ENCODE peak calls at places on chromosomes 4 and X, in nine cellular contexts. One of them, this sample, is unnamed.

GRCh38 chr4:13329340-13329850 is 154.7 kb downstream of the RAB28 start:
- DNase-seq in OCI-LY7: no peak
- DNase-seq in Karpas-422: no peak
- DNase-seq in colonic mucosa: no peak
- DNase-seq in endodermal cell: no peak
- DNase-seq in spleen: no peak
- DNase-seq in heart right ventricle: no peak
- DNase-seq in BJ: no peak
- DNase-seq in astrocyte: no peak
- DNase-seq in this sample: no peak

GRCh38 chr4:100206850-100207249 is 16.6 kb upstream of the DDIT4L start:
- DNase-seq in OCI-LY7: no peak
- DNase-seq in Karpas-422: no peak
- DNase-seq in colonic mucosa: no peak
- DNase-seq in endodermal cell: no peak
- DNase-seq in spleen: no peak
- DNase-seq in heart right ventricle: no peak
- DNase-seq in BJ: no peak
- DNase-seq in astrocyte: no peak
- DNase-seq in this sample: no peak

GRCh38 chr4:133921280-133922195 is 280.1 kb downstream of the PABPC4L start:
- DNase-seq in OCI-LY7: no peak
- DNase-seq in Karpas-422: peak
- DNase-seq in colonic mucosa: no peak
- DNase-seq in endodermal cell: peak
- DNase-seq in spleen: no peak
- DNase-seq in heart right ventricle: no peak
- DNase-seq in BJ: no peak
- DNase-seq in astrocyte: no peak
- DNase-seq in this sample: no peak

GRCh38 chr4:165461176-165461835 is 82.5 kb downstream of the CPE start:
- DNase-seq in OCI-LY7: no peak
- DNase-seq in Karpas-422: no peak
- DNase-seq in colonic mucosa: no peak
- DNase-seq in endodermal cell: no peak
- DNase-seq in spleen: no peak
- DNase-seq in heart right ventricle: no peak
- DNase-seq in BJ: peak
- DNase-seq in astrocyte: peak
- DNase-seq in this sample: no peak

GRCh38 chrX:45760187-45760742 is 559.6 kb upstream of the DIPK2B start:
- DNase-seq in OCI-LY7: no peak
- DNase-seq in Karpas-422: no peak
- DNase-seq in colonic mucosa: no peak
- DNase-seq in endodermal cell: no peak
- DNase-seq in spleen: no peak
- DNase-seq in heart right ventricle: no peak
- DNase-seq in BJ: no peak
- DNase-seq in astrocyte: no peak
- DNase-seq in this sample: no peak

GRCh38 chr4:168822481-168822880 is 187.6 kb downstream of the CBR4 start:
- DNase-seq in OCI-LY7: no peak
- DNase-seq in Karpas-422: no peak
- DNase-seq in colonic mucosa: no peak
- DNase-seq in endodermal cell: no peak
- DNase-seq in spleen: no peak
- DNase-seq in heart right ventricle: no peak
- DNase-seq in BJ: no peak
- DNase-seq in astrocyte: no peak
- DNase-seq in this sample: no peak

GRCh38 chr4:152573861-152574260 is 38.0 kb upstream of the FBXW7 start:
- DNase-seq in OCI-LY7: no peak
- DNase-seq in Karpas-422: no peak
- DNase-seq in colonic mucosa: no peak
- DNase-seq in endodermal cell: no peak
- DNase-seq in spleen: no peak
- DNase-seq in heart right ventricle: no peak
- DNase-seq in BJ: no peak
- DNase-seq in astrocyte: no peak
- DNase-seq in this sample: no peak

GRCh38 chr4:84496356-84497219 is 2.5 kb downstream of the NKX6-1 start:
- DNase-seq in OCI-LY7: no peak
- DNase-seq in Karpas-422: no peak
- DNase-seq in colonic mucosa: no peak
- DNase-seq in endodermal cell: peak
- DNase-seq in spleen: no peak
- DNase-seq in heart right ventricle: no peak
- DNase-seq in BJ: no peak
- DNase-seq in astrocyte: no peak
- DNase-seq in this sample: no peak

GRCh38 chrX:107429090-107429489 is 20.4 kb upstream of the FRMPD3 start:
- DNase-seq in OCI-LY7: peak
- DNase-seq in Karpas-422: peak
- DNase-seq in colonic mucosa: peak
- DNase-seq in endodermal cell: peak
- DNase-seq in spleen: no peak
- DNase-seq in heart right ventricle: no peak
- DNase-seq in BJ: no peak
- DNase-seq in astrocyte: no peak
- DNase-seq in this sample: no peak

GRCh38 chrX:9352683-9353430 is 112.0 kb upstream of the TBL1X start:
- DNase-seq in OCI-LY7: peak
- DNase-seq in Karpas-422: peak
- DNase-seq in colonic mucosa: peak
- DNase-seq in endodermal cell: no peak
- DNase-seq in spleen: peak
- DNase-seq in heart right ventricle: no peak
- DNase-seq in BJ: no peak
- DNase-seq in astrocyte: peak
- DNase-seq in this sample: no peak

GRCh38 chrX:22278375-22278774 is 5.7 kb downstream of the CBLL2 start:
- DNase-seq in OCI-LY7: no peak
- DNase-seq in Karpas-422: no peak
- DNase-seq in colonic mucosa: no peak
- DNase-seq in endodermal cell: peak
- DNase-seq in spleen: no peak
- DNase-seq in heart right ventricle: no peak
- DNase-seq in BJ: no peak
- DNase-seq in astrocyte: no peak
- DNase-seq in this sample: no peak

GRCh38 chrX:44305921-44306320 is 37.6 kb downstream of the EFHC2 start:
- DNase-seq in OCI-LY7: no peak
- DNase-seq in Karpas-422: no peak
- DNase-seq in colonic mucosa: peak
- DNase-seq in endodermal cell: no peak
- DNase-seq in spleen: no peak
- DNase-seq in heart right ventricle: no peak
- DNase-seq in BJ: no peak
- DNase-seq in astrocyte: no peak
- DNase-seq in this sample: no peak

GRCh38 chr4:101155368-101155767 is 192.0 kb downstream of the PPP3CA start:
- DNase-seq in OCI-LY7: no peak
- DNase-seq in Karpas-422: no peak
- DNase-seq in colonic mucosa: no peak
- DNase-seq in endodermal cell: no peak
- DNase-seq in spleen: no peak
- DNase-seq in heart right ventricle: no peak
- DNase-seq in BJ: peak
- DNase-seq in astrocyte: peak
- DNase-seq in this sample: no peak

GRCh38 chr4:168683595-168683994 is 186.7 kb downstream of the PALLD start:
- DNase-seq in OCI-LY7: no peak
- DNase-seq in Karpas-422: no peak
- DNase-seq in colonic mucosa: no peak
- DNase-seq in endodermal cell: no peak
- DNase-seq in spleen: no peak
- DNase-seq in heart right ventricle: no peak
- DNase-seq in BJ: no peak
- DNase-seq in astrocyte: peak
- DNase-seq in this sample: no peak

GRCh38 chrX:24221872-24222271 is 72.3 kb downstream of the ZFX start:
- DNase-seq in OCI-LY7: no peak
- DNase-seq in Karpas-422: no peak
- DNase-seq in colonic mucosa: no peak
- DNase-seq in endodermal cell: no peak
- DNase-seq in spleen: no peak
- DNase-seq in heart right ventricle: no peak
- DNase-seq in BJ: no peak
- DNase-seq in astrocyte: no peak
- DNase-seq in this sample: no peak

GRCh38 chrX:31136144-31136572 is 64.3 kb upstream of the FTHL17 start:
- DNase-seq in OCI-LY7: peak
- DNase-seq in Karpas-422: no peak
- DNase-seq in colonic mucosa: no peak
- DNase-seq in endodermal cell: no peak
- DNase-seq in spleen: no peak
- DNase-seq in heart right ventricle: no peak
- DNase-seq in BJ: no peak
- DNase-seq in astrocyte: no peak
- DNase-seq in this sample: peak

DNA sequence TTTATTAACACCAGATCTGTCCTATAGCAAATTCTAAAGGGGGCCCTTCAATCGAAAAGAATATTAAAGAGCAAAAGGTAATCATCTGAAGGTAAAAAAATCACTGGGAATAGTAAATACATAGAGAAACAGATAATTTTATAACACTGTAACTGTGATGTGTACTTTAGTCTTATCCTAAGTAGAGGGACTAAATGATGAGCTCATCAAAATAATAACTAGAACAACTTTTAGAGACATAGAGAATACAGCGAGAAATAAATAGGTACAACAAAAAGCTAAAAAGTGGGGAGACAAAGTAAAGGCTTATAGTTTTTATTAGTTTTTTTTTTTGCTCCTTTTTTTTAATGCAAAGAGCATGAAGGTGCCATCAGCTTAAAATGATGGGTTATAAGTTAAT is 17.3 kb upstream of the CT83 start:
- DNase-seq in OCI-LY7: no peak
- DNase-seq in Karpas-422: no peak
- DNase-seq in colonic mucosa: no peak
- DNase-seq in endodermal cell: no peak
- DNase-seq in spleen: no peak
- DNase-seq in heart right ventricle: no peak
- DNase-seq in BJ: no peak
- DNase-seq in astrocyte: no peak
- DNase-seq in this sample: no peak
- H3K4me3 ChIP-seq in OCI-LY7: no peak
- H3K4me3 ChIP-seq in Karpas-422: no peak
- H3K4me3 ChIP-seq in colonic mucosa: no peak
- H3K4me3 ChIP-seq in endodermal cell: no peak
- H3K4me3 ChIP-seq in spleen: no peak
- H3K4me3 ChIP-seq in heart right ventricle: no peak
- H3K4me3 ChIP-seq in BJ: no peak
- H3K4me3 ChIP-seq in astrocyte: no peak
- H3K4me3 ChIP-seq in this sample: no peak

GRCh38 chrX:41475166-41475565 is 28.0 kb downstream of the NYX start:
- DNase-seq in OCI-LY7: no peak
- DNase-seq in Karpas-422: no peak
- DNase-seq in colonic mucosa: no peak
- DNase-seq in endodermal cell: peak
- DNase-seq in spleen: no peak
- DNase-seq in heart right ventricle: no peak
- DNase-seq in BJ: no peak
- DNase-seq in astrocyte: no peak
- DNase-seq in this sample: no peak
- H3K4me3 ChIP-seq in OCI-LY7: no peak
- H3K4me3 ChIP-seq in Karpas-422: no peak
- H3K4me3 ChIP-seq in colonic mucosa: no peak
- H3K4me3 ChIP-seq in endodermal cell: peak
- H3K4me3 ChIP-seq in spleen: no peak
- H3K4me3 ChIP-seq in heart right ventricle: no peak
- H3K4me3 ChIP-seq in BJ: no peak
- H3K4me3 ChIP-seq in astrocyte: no peak
- H3K4me3 ChIP-seq in this sample: no peak

DNA sequence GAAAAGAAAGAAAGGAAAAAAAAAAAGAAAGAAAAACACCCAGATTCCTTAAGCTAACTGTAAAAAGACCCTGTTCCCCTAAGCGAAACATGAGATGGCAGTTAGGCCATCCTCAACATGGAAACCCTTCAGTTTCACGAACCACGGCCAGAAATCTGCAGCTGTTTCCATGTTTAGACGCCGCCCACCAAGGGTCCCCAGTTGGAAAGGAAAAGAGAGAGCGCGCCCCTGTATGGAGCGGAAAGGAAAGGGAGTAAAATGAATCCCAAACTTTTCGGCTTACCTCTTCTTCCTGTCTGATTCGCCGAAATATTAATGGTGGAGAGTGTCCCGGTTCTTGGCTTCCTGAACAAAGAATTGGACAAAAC is 38.3 kb downstream of the MGARP start:
- DNase-seq in OCI-LY7: no peak
- DNase-seq in Karpas-422: no peak
- DNase-seq in colonic mucosa: no peak
- DNase-seq in endodermal cell: peak
- DNase-seq in spleen: no peak
- DNase-seq in heart right ventricle: no peak
- DNase-seq in BJ: no peak
- DNase-seq in astrocyte: no peak
- DNase-seq in this sample: no peak
- H3K4me3 ChIP-seq in OCI-LY7: no peak
- H3K4me3 ChIP-seq in Karpas-422: no peak
- H3K4me3 ChIP-seq in colonic mucosa: no peak
- H3K4me3 ChIP-seq in endodermal cell: no peak
- H3K4me3 ChIP-seq in spleen: no peak
- H3K4me3 ChIP-seq in heart right ventricle: no peak
- H3K4me3 ChIP-seq in BJ: no peak
- H3K4me3 ChIP-seq in astrocyte: no peak
- H3K4me3 ChIP-seq in this sample: no peak

GRCh38 chrX:71159335-71159734 is 14.7 kb downstream of the NLGN3 start:
- DNase-seq in OCI-LY7: no peak
- DNase-seq in Karpas-422: no peak
- DNase-seq in colonic mucosa: no peak
- DNase-seq in endodermal cell: no peak
- DNase-seq in spleen: no peak
- DNase-seq in heart right ventricle: no peak
- DNase-seq in BJ: no peak
- DNase-seq in astrocyte: no peak
- DNase-seq in this sample: no peak

GRCh38 chrX:71151366-71151765 is 6.7 kb downstream of the NLGN3 start:
- DNase-seq in OCI-LY7: no peak
- DNase-seq in Karpas-422: no peak
- DNase-seq in colonic mucosa: no peak
- DNase-seq in endodermal cell: no peak
- DNase-seq in spleen: no peak
- DNase-seq in heart right ventricle: no peak
- DNase-seq in BJ: no peak
- DNase-seq in astrocyte: no peak
- DNase-seq in this sample: no peak

GRCh38 chrX:71154196-71154595 is 9.6 kb downstream of the NLGN3 start:
- DNase-seq in OCI-LY7: no peak
- DNase-seq in Karpas-422: no peak
- DNase-seq in colonic mucosa: no peak
- DNase-seq in endodermal cell: no peak
- DNase-seq in spleen: no peak
- DNase-seq in heart right ventricle: no peak
- DNase-seq in BJ: no peak
- DNase-seq in astrocyte: no peak
- DNase-seq in this sample: no peak

GRCh38 chrX:71158603-71159002 is 14.0 kb downstream of the NLGN3 start:
- DNase-seq in OCI-LY7: no peak
- DNase-seq in Karpas-422: no peak
- DNase-seq in colonic mucosa: no peak
- DNase-seq in endodermal cell: no peak
- DNase-seq in spleen: no peak
- DNase-seq in heart right ventricle: no peak
- DNase-seq in BJ: no peak
- DNase-seq in astrocyte: no peak
- DNase-seq in this sample: no peak

GRCh38 chrX:71154641-71155040 is 10.0 kb downstream of the NLGN3 start:
- DNase-seq in OCI-LY7: no peak
- DNase-seq in Karpas-422: no peak
- DNase-seq in colonic mucosa: no peak
- DNase-seq in endodermal cell: no peak
- DNase-seq in spleen: no peak
- DNase-seq in heart right ventricle: no peak
- DNase-seq in BJ: no peak
- DNase-seq in astrocyte: no peak
- DNase-seq in this sample: no peak
- H3K4me3 ChIP-seq in OCI-LY7: no peak
- H3K4me3 ChIP-seq in Karpas-422: no peak
- H3K4me3 ChIP-seq in colonic mucosa: no peak
- H3K4me3 ChIP-seq in endodermal cell: no peak
- H3K4me3 ChIP-seq in spleen: no peak
- H3K4me3 ChIP-seq in heart right ventricle: no peak
- H3K4me3 ChIP-seq in BJ: no peak
- H3K4me3 ChIP-seq in astrocyte: no peak
- H3K4me3 ChIP-seq in this sample: no peak

This sample was measured in Jurkat, Clone E6-1.